ENCODE peak calls at places on chromosomes 3 and 15, in eight cellular contexts. H is foreskin fibroblast; D is CD8-positive, alpha-beta memory T cell; X is neural progenitor cell; F is AG04450; G is psoas muscle; I is hepatocyte; M is WERI-Rb-1. B is an unnamed sample.

GRCh38 chr3:107599755-107600122 is 77.0 kb downstream of the BBX start:
- DNase-seq in H (no peak), X (no peak), G (no peak), D (no peak), I (no peak), M (no peak), F (no peak), B (no peak)

GRCh38 chr3:127484601-127485388 is 105.7 kb downstream of the TPRA1 start:
- DNase-seq in X (no peak), I (no peak), M (no peak), F (no peak), G (no peak), H (no peak), D (no peak), B (no peak)

GRCh38 chr3:126468028-126468891 is 7.4 kb downstream of the ZXDC start:
- DNase-seq in H (no peak), F (no peak), I (peak; percentile 38), G (no peak), D (no peak), M (no peak), X (no peak), B (no peak)

GRCh38 chr15:53384417-53384816 is 375.0 kb downstream of the WDR72 start:
- DNase-seq in I (no peak), X (peak; percentile 25), F (no peak), D (no peak), H (no peak), G (no peak), M (peak; percentile 44), B (no peak)

GRCh38 chr15:93027413-93027812 is 61.6 kb downstream of the RGMA start:
- DNase-seq in I (no peak), M (no peak), G (no peak), D (no peak), X (no peak), F (no peak), H (no peak), B (no peak)

GRCh38 chr3:157508461-157508860 is 5.2 kb upstream of the VEPH1 start:
- DNase-seq in X (no peak), G (no peak), I (no peak), M (no peak), H (no peak), F (no peak), D (no peak), B (no peak)

GRCh38 chr15:41493205-41493901 is at the start of gene ITPKA:
- DNase-seq in M (peak; percentile 94), H (peak; percentile 86), G (peak; percentile 75), F (peak; percentile 29), D (peak; percentile 73), X (peak; percentile 80), I (peak; percentile 88), B (peak; percentile 38)

GRCh38 chr15:43274136-43274535 is 7.4 kb upstream of the TGM5 start:
- DNase-seq in F (no peak), X (no peak), H (no peak), I (no peak), D (no peak), G (peak; percentile 88), M (no peak), B (no peak)

GRCh38 chr3:126212629-126213375 is 32.4 kb upstream of the ALDH1L1 start:
- DNase-seq in M (peak; percentile 72), D (no peak), G (peak; percentile 50), H (peak; percentile 63), X (peak; percentile 93), I (peak; percentile 71), F (no peak), B (no peak)

GRCh38 chr3:71684752-71685151 is 40.5 kb downstream of the EIF4E3 start:
- DNase-seq in H (peak; percentile 67), G (no peak), I (peak; percentile 56), D (no peak), X (no peak), F (peak; percentile 57), M (no peak), B (no peak)

GRCh38 chr15:83123529-83123928 is 16.1 kb downstream of the TM6SF1 start:
- DNase-seq in H (no peak), M (no peak), X (no peak), D (no peak), G (no peak), F (no peak), I (no peak), B (no peak)

GRCh38 chr3:15923640-15924405 is 126.0 kb upstream of the ANKRD28 start:
- DNase-seq in I (no peak), D (no peak), G (no peak), X (no peak), M (no peak), H (no peak), F (no peak), B (no peak)

GRCh38 chr15:27499191-27499590 is 528.2 kb downstream of the GABRG3 start:
- DNase-seq in H (no peak), M (no peak), F (no peak), I (no peak), G (no peak), X (peak; percentile 63), D (no peak), B (no peak)

GRCh38 chr15:64635486-64635815 is 139.9 kb downstream of the RBPMS2 start:
- DNase-seq in G (no peak), M (no peak), D (no peak), I (peak; percentile 66), H (peak; percentile 59), X (peak; percentile 15), F (peak; percentile 42), B (peak; percentile 64)

GRCh38 chr3:16151109-16151508 is 23.4 kb upstream of the GALNT15 start:
- DNase-seq in G (peak; percentile 86), X (no peak), M (no peak), H (peak; percentile 87), F (peak; percentile 69), D (no peak), I (peak; percentile 43), B (peak; percentile 64)

GRCh38 chr15:74955017-74955416 is 1.6 kb downstream of the RPP25 start:
- DNase-seq in M (no peak), D (no peak), F (no peak), I (peak; percentile 27), X (no peak), G (no peak), H (no peak), B (no peak)
- H3K4me3 ChIP-seq in M (no peak overlapping the region), D (no peak overlapping the region), F (no peak overlapping the region), I (peak overlapping the region; percentile 76), X (peak overlapping the region; percentile 49), G (peak overlapping the region; percentile 72), H (no peak overlapping the region), B (peak overlapping the region; percentile 56)

GRCh38 chr3:46575577-46576222 is 9.6 kb upstream of the LRRC2 start:
- DNase-seq in G (no peak), X (no peak), H (no peak), I (no peak), D (no peak), M (no peak), F (no peak), B (no peak)

GRCh38 chr3:46573701-46574100 is 7.6 kb upstream of the LRRC2 start:
- DNase-seq in F (no peak), I (no peak), D (no peak), X (no peak), H (no peak), M (no peak), G (no peak), B (no peak)

GRCh38 chr3:46574881-46575576 is 8.9 kb upstream of the LRRC2 start:
- DNase-seq in H (no peak), M (no peak), D (no peak), G (no peak), X (peak; percentile 33), F (no peak), I (no peak), B (no peak)

GRCh38 chr3:46576386-46576785 is 10.3 kb upstream of the LRRC2 start:
- DNase-seq in D (no peak), H (no peak), F (no peak), M (no peak), G (no peak), I (no peak), X (no peak), B (no peak)

DNA sequence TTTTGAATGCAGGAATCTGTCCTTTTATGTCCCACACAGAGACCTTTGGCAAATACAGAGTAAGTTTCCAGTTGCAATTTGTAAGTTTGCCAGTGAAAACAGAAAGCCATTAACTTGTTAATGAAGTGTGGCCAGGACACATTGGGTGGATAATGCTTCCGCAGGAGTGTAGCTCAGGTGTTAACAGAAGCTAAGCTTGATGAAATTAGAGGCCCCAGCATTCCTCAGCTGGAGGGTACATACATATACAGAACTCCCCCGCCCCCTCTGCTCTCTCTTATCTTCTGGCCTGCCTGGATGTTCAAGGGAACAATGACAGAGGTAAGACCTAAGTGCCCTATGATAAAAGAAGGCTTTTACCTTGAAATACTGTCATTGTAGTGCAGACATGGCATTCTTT is 8.2 kb upstream of the LRRC2 start:
- DNase-seq in D (no peak), F (no peak), X (peak; percentile 40), H (no peak), G (no peak), M (no peak), I (peak; percentile 38), B (no peak)
- H3K4me3 ChIP-seq in D (no peak overlapping the region), F (no peak overlapping the region), X (no peak overlapping the region), H (no peak overlapping the region), G (no peak overlapping the region), M (no peak overlapping the region), I (no peak overlapping the region), B (no peak overlapping the region)

GRCh38 chr3:134028486-134029255 is 1.1 kb downstream of the SLCO2A1 start:
- DNase-seq in G (no peak), I (no peak), F (no peak), M (no peak), D (no peak), H (no peak), X (peak; percentile 16), B (no peak)

GRCh38 chr3:134027631-134028030 is 2.1 kb downstream of the SLCO2A1 start:
- DNase-seq in D (no peak), F (no peak), H (no peak), M (no peak), X (no peak), G (no peak), I (no peak), B (no peak)

GRCh38 chr3:134030382-134030753 is 643 bp upstream of the SLCO2A1 start:
- DNase-seq in H (no peak), G (no peak), M (no peak), D (no peak), F (no peak), I (peak; percentile 69), X (peak; percentile 16), B (no peak)

GRCh38 chr3:134029734-134030381 is at the start of gene SLCO2A1:
- DNase-seq in H (no peak), G (peak; percentile 21), F (no peak), D (no peak), M (peak; percentile 53), I (peak; percentile 81), X (peak; percentile 77), B (no peak)

DNA sequence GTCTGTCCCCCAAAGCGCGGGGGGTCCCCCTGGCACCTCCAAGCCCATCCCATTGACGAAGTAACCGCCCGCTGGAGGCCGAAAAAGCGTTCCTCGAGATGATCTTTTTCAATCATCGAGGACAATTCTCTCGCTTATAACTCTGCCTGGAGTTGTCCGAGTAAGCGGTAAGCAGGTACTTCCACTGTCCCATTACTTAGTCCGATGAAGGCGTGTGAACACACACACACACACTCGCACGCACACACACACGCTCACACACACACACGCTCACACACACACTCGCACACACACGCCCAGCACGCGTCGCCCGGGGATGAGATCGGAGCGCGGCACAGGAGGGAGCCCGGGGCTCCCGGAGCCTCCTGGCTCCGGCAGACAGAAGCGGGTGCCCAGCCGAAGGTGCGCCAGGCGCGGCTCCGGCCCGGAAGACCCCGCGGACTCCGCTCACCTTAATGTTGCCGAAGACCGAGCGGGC is 430 bp downstream of the SLCO2A1 start:
- DNase-seq in I (peak; percentile 50), D (no peak), H (no peak), M (no peak), F (no peak), G (no peak), X (no peak), B (no peak)
- H3K4me3 ChIP-seq in I (peak overlapping the region; percentile 82), D (no peak overlapping the region), H (peak overlapping the region; percentile 30), M (peak overlapping the region; percentile 57), F (peak overlapping the region; percentile 63), G (peak overlapping the region; percentile 66), X (peak overlapping the region; percentile 70), B (peak overlapping the region; percentile 63)

GRCh38 chr15:29139540-29140459 is 129.8 kb downstream of the NSMCE3 start:
- DNase-seq in D (peak; percentile 12), I (peak; percentile 81), X (peak; percentile 85), G (peak; percentile 19), M (peak; percentile 66), F (no peak), H (peak; percentile 32), B (no peak)
- H3K4me3 ChIP-seq in D (no peak overlapping the region), I (no peak overlapping the region), X (peak overlapping the region; percentile 38), G (no peak overlapping the region), M (no peak overlapping the region), F (no peak overlapping the region), H (no peak overlapping the region), B (no peak overlapping the region)

B was measured in skeletal muscle cell.